ENCODE peak calls at places on chromosome 13, in eight cellular contexts. One of them, this sample, is unnamed.

GRCh38 chr13:35855531-35856019 is 275.6 kb downstream of the DCLK1 start:
- DNase-seq in HCT116: peak; percentile 63
- DNase-seq in fibroblast of lung: no peak
- DNase-seq in cardiac muscle cell: no peak
- DNase-seq in BJ: no peak
- DNase-seq in IMR-90: no peak
- DNase-seq in lower lobe of right lung: no peak
- DNase-seq in PC-9: peak; percentile 76
- DNase-seq in this sample: peak; percentile 78

GRCh38 chr13:98171806-98172569 is 5.1 kb downstream of the RNF113B start:
- DNase-seq in lower lobe of right lung: no peak
- DNase-seq in BJ: no peak
- DNase-seq in HCT116: no peak
- DNase-seq in PC-9: peak; percentile 3
- DNase-seq in cardiac muscle cell: no peak
- DNase-seq in fibroblast of lung: peak; percentile 42
- DNase-seq in IMR-90: peak; percentile 32
- DNase-seq in this sample: no peak

GRCh38 chr13:102197193-102197592 is 204.7 kb downstream of the FGF14 start:
- DNase-seq in PC-9: no peak
- DNase-seq in IMR-90: peak; percentile 8
- DNase-seq in lower lobe of right lung: no peak
- DNase-seq in HCT116: no peak
- DNase-seq in cardiac muscle cell: no peak
- DNase-seq in BJ: no peak
- DNase-seq in fibroblast of lung: peak; percentile 63
- DNase-seq in this sample: peak; percentile 47

GRCh38 chr13:28558126-28558525 is 63.2 kb upstream of the FLT1 start:
- DNase-seq in HCT116: no peak
- DNase-seq in fibroblast of lung: peak; percentile 88
- DNase-seq in IMR-90: peak; percentile 97
- DNase-seq in cardiac muscle cell: no peak
- DNase-seq in lower lobe of right lung: no peak
- DNase-seq in PC-9: no peak
- DNase-seq in BJ: peak; percentile 96
- DNase-seq in this sample: peak; percentile 54

GRCh38 chr13:27658569-27658968 is 36.9 kb downstream of the POLR1D start:
- DNase-seq in lower lobe of right lung: no peak
- DNase-seq in cardiac muscle cell: no peak
- DNase-seq in PC-9: no peak
- DNase-seq in HCT116: no peak
- DNase-seq in BJ: peak; percentile 18
- DNase-seq in IMR-90: peak; percentile 60
- DNase-seq in fibroblast of lung: peak; percentile 63
- DNase-seq in this sample: no peak

GRCh38 chr13:45781553-45782326 is 69.8 kb downstream of the SIAH3 start:
- DNase-seq in BJ: no peak
- DNase-seq in IMR-90: no peak
- DNase-seq in lower lobe of right lung: no peak
- DNase-seq in fibroblast of lung: peak; percentile 2
- DNase-seq in PC-9: no peak
- DNase-seq in cardiac muscle cell: no peak
- DNase-seq in HCT116: no peak
- DNase-seq in this sample: peak; percentile 10

GRCh38 chr13:62920181-62920580 is 1504.5 kb upstream of the PCDH20 start:
- DNase-seq in PC-9: no peak
- DNase-seq in fibroblast of lung: no peak
- DNase-seq in BJ: peak; percentile 70
- DNase-seq in IMR-90: peak; percentile 1
- DNase-seq in cardiac muscle cell: no peak
- DNase-seq in HCT116: no peak
- DNase-seq in lower lobe of right lung: no peak
- DNase-seq in this sample: no peak

GRCh38 chr13:111359930-111360329 is 39.5 kb downstream of the TEX29 start:
- DNase-seq in BJ: no peak
- DNase-seq in cardiac muscle cell: no peak
- DNase-seq in lower lobe of right lung: no peak
- DNase-seq in PC-9: no peak
- DNase-seq in fibroblast of lung: no peak
- DNase-seq in IMR-90: no peak
- DNase-seq in HCT116: no peak
- DNase-seq in this sample: no peak

GRCh38 chr13:54187461-54187860 is 1158.8 kb downstream of the OLFM4 start:
- DNase-seq in PC-9: no peak
- DNase-seq in fibroblast of lung: no peak
- DNase-seq in BJ: no peak
- DNase-seq in IMR-90: no peak
- DNase-seq in lower lobe of right lung: no peak
- DNase-seq in cardiac muscle cell: no peak
- DNase-seq in HCT116: no peak
- DNase-seq in this sample: no peak

GRCh38 chr13:55432814-55433213 is 1707.9 kb upstream of the PRR20A start:
- DNase-seq in fibroblast of lung: no peak
- DNase-seq in lower lobe of right lung: no peak
- DNase-seq in PC-9: no peak
- DNase-seq in IMR-90: no peak
- DNase-seq in BJ: no peak
- DNase-seq in cardiac muscle cell: no peak
- DNase-seq in HCT116: no peak
- DNase-seq in this sample: peak; percentile 13

GRCh38 chr13:27622881-27623280 is 1.2 kb downstream of the POLR1D start:
- DNase-seq in cardiac muscle cell: no peak
- DNase-seq in fibroblast of lung: no peak
- DNase-seq in lower lobe of right lung: no peak
- DNase-seq in PC-9: no peak
- DNase-seq in HCT116: no peak
- DNase-seq in IMR-90: no peak
- DNase-seq in BJ: no peak
- DNase-seq in this sample: no peak

GRCh38 chr13:66483712-66484111 is 746.4 kb downstream of the PCDH9 start:
- DNase-seq in lower lobe of right lung: no peak
- DNase-seq in HCT116: no peak
- DNase-seq in PC-9: no peak
- DNase-seq in BJ: no peak
- DNase-seq in IMR-90: no peak
- DNase-seq in fibroblast of lung: no peak
- DNase-seq in cardiac muscle cell: no peak
- DNase-seq in this sample: no peak
- TF ChIP-seq CTCF in lower lobe of right lung: no peak
- TF ChIP-seq CTCF in HCT116: no peak
- TF ChIP-seq CTCF in PC-9: no peak
- TF ChIP-seq CTCF in BJ: no peak
- TF ChIP-seq CTCF in IMR-90: no peak
- TF ChIP-seq CTCF in fibroblast of lung: no peak
- TF ChIP-seq CTCF in cardiac muscle cell: no peak
- TF ChIP-seq CTCF in this sample: no peak

GRCh38 chr13:60267498-60268202 is 103.9 kb upstream of the DIAPH3 start:
- DNase-seq in lower lobe of right lung: no peak
- DNase-seq in BJ: no peak
- DNase-seq in PC-9: peak; percentile 3
- DNase-seq in IMR-90: no peak
- DNase-seq in HCT116: no peak
- DNase-seq in fibroblast of lung: no peak
- DNase-seq in cardiac muscle cell: peak; percentile 70
- DNase-seq in this sample: no peak

GRCh38 chr13:60265566-60265965 is 101.8 kb upstream of the DIAPH3 start:
- DNase-seq in HCT116: no peak
- DNase-seq in lower lobe of right lung: no peak
- DNase-seq in PC-9: no peak
- DNase-seq in fibroblast of lung: no peak
- DNase-seq in BJ: no peak
- DNase-seq in cardiac muscle cell: no peak
- DNase-seq in IMR-90: no peak
- DNase-seq in this sample: no peak

GRCh38 chr13:60273971-60274370 is 110.2 kb upstream of the DIAPH3 start:
- DNase-seq in cardiac muscle cell: no peak
- DNase-seq in PC-9: no peak
- DNase-seq in lower lobe of right lung: no peak
- DNase-seq in BJ: no peak
- DNase-seq in HCT116: no peak
- DNase-seq in fibroblast of lung: no peak
- DNase-seq in IMR-90: no peak
- DNase-seq in this sample: peak; percentile 28

DNA sequence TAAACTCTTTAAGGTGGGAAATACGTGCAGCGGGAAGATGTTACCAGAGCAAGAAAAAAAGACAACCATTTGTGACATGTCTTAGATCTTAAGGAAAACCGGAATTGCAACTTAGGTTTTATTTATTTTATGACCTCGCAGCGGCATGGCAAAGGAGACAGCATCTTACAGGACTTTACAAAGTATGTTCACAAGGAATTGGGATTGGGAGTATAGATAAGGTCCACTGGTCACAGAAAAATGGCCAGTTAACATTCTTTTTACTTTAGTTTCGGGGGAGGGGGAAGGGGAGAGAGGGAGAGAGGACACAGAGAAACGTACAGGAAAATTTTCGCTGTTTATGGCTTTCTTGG is 104.5 kb upstream of the DIAPH3 start:
- DNase-seq in cardiac muscle cell: peak; percentile 3
- DNase-seq in BJ: no peak
- DNase-seq in fibroblast of lung: no peak
- DNase-seq in HCT116: no peak
- DNase-seq in PC-9: no peak
- DNase-seq in lower lobe of right lung: no peak
- DNase-seq in IMR-90: no peak
- DNase-seq in this sample: no peak
- H3K4me3 ChIP-seq in cardiac muscle cell: peak overlapping the region; percentile 40
- H3K4me3 ChIP-seq in BJ: peak overlapping the region; percentile 43
- H3K4me3 ChIP-seq in fibroblast of lung: no peak overlapping the region
- H3K4me3 ChIP-seq in HCT116: no peak overlapping the region
- H3K4me3 ChIP-seq in PC-9: peak overlapping the region; percentile 60
- H3K4me3 ChIP-seq in lower lobe of right lung: peak overlapping the region; percentile 46
- H3K4me3 ChIP-seq in IMR-90: peak overlapping the region; percentile 49
- H3K4me3 ChIP-seq in this sample: peak overlapping the region; percentile 44

GRCh38 chr13:77381059-77381458 is 54.2 kb upstream of the MYCBP2 start:
- DNase-seq in lower lobe of right lung: no peak
- DNase-seq in IMR-90: no peak
- DNase-seq in fibroblast of lung: no peak
- DNase-seq in HCT116: no peak
- DNase-seq in BJ: no peak
- DNase-seq in cardiac muscle cell: no peak
- DNase-seq in PC-9: no peak
- DNase-seq in this sample: no peak
- H3K36me3 ChIP-seq in lower lobe of right lung: no peaks in the 10 kb centered on the region
- H3K36me3 ChIP-seq in IMR-90: no peaks in the 10 kb centered on the region
- H3K36me3 ChIP-seq in fibroblast of lung: no peaks in the 10 kb centered on the region
- H3K36me3 ChIP-seq in HCT116: no peaks in the 10 kb centered on the region
- H3K36me3 ChIP-seq in BJ: no peaks in the 10 kb centered on the region
- H3K36me3 ChIP-seq in cardiac muscle cell: no peaks in the 10 kb centered on the region
- H3K36me3 ChIP-seq in PC-9: no peaks in the 10 kb centered on the region
- H3K36me3 ChIP-seq in this sample: no peaks in the 10 kb centered on the region

GRCh38 chr13:26571518-26571917 is 14.0 kb downstream of the WASF3 start:
- DNase-seq in cardiac muscle cell: no peak
- DNase-seq in PC-9: no peak
- DNase-seq in fibroblast of lung: no peak
- DNase-seq in lower lobe of right lung: no peak
- DNase-seq in BJ: no peak
- DNase-seq in HCT116: no peak
- DNase-seq in IMR-90: no peak
- DNase-seq in this sample: no peak
- TF ChIP-seq CTCF in cardiac muscle cell: no peak
- TF ChIP-seq CTCF in PC-9: no peak
- TF ChIP-seq CTCF in fibroblast of lung: no peak
- TF ChIP-seq CTCF in lower lobe of right lung: no peak
- TF ChIP-seq CTCF in BJ: no peak
- TF ChIP-seq CTCF in HCT116: no peak
- TF ChIP-seq CTCF in IMR-90: no peak
- TF ChIP-seq CTCF in this sample: no peak

DNA sequence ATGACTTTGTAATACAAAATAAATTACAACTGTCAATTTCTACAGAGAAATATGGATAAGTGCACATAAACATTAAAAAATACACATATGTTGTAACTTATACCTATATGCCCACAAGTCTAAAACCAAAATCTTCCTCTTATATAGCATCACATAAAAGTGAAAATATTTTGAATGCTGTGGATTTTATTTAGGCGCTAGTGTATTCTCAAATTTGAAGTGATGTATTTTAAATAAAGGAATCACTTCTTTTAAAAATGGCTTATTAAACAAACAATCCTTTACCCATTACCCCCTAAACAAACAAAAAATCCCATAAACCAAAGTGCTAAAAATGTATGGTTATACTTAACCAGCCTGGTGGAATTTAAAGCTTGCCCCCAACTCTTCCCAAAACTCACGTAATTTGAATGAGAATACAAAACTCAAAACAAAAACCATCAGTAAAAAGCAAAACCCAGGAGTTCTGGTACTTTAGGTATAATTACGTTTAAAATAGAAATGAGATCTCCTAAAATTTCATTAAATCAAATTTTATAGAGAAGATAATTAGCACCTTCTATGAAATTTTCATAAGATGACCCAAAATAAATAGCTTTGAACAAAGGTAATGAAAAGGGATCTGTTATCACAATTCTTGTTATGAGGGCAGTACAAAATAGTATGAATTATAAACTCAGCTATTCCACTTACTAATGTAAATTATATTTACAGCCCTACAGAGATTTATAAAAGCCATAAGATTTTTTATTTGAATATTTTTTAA is 63.5 kb downstream of the KCNRG start:
- DNase-seq in cardiac muscle cell: no peak
- DNase-seq in BJ: no peak
- DNase-seq in lower lobe of right lung: no peak
- DNase-seq in IMR-90: no peak
- DNase-seq in PC-9: no peak
- DNase-seq in HCT116: no peak
- DNase-seq in fibroblast of lung: peak; percentile 14
- DNase-seq in this sample: no peak
- H3K4me3 ChIP-seq in cardiac muscle cell: no peak overlapping the region
- H3K4me3 ChIP-seq in BJ: no peak overlapping the region
- H3K4me3 ChIP-seq in lower lobe of right lung: peak overlapping the region; percentile 73
- H3K4me3 ChIP-seq in IMR-90: no peak overlapping the region
- H3K4me3 ChIP-seq in PC-9: peak overlapping the region; percentile 87
- H3K4me3 ChIP-seq in HCT116: no peak overlapping the region
- H3K4me3 ChIP-seq in fibroblast of lung: peak overlapping the region; percentile 86
- H3K4me3 ChIP-seq in this sample: peak overlapping the region; percentile 92